ENCODE peak calls at places on chromosomes 12 and 14, in ten cellular contexts. One of them, this sample, is unnamed.

GRCh38 chr12:89950421-89950820 is 241.8 kb upstream of the ATP2B1 start:
- ATAC-seq in T-cell: peak
- ATAC-seq in Right ventricle myocardium superior: no peak
- ATAC-seq in right lobe of liver: no peak
- ATAC-seq in HCT116: no peak
- ATAC-seq in thoracic aorta: no peak
- ATAC-seq in heart left ventricle: no peak
- ATAC-seq in foreskin keratinocyte: no peak
- ATAC-seq in body of pancreas: no peak
- ATAC-seq in left cardiac atrium: no peak
- ATAC-seq in this sample: peak

GRCh38 chr14:57462551-57462950 is 31.1 kb downstream of the CCDC198 start:
- ATAC-seq in body of pancreas: no peak
- ATAC-seq in foreskin keratinocyte: peak
- ATAC-seq in Right ventricle myocardium superior: no peak
- ATAC-seq in T-cell: no peak
- ATAC-seq in right lobe of liver: no peak
- ATAC-seq in thoracic aorta: no peak
- ATAC-seq in heart left ventricle: no peak
- ATAC-seq in HCT116: no peak
- ATAC-seq in left cardiac atrium: no peak
- ATAC-seq in this sample: no peak

GRCh38 chr14:34498684-34499412 is 36.8 kb upstream of the SPTSSA start:
- ATAC-seq in HCT116: peak
- ATAC-seq in thoracic aorta: no peak
- ATAC-seq in heart left ventricle: no peak
- ATAC-seq in body of pancreas: peak
- ATAC-seq in Right ventricle myocardium superior: no peak
- ATAC-seq in right lobe of liver: peak
- ATAC-seq in left cardiac atrium: no peak
- ATAC-seq in foreskin keratinocyte: peak
- ATAC-seq in T-cell: no peak
- ATAC-seq in this sample: peak

GRCh38 chr14:72201645-72202044 is 269.4 kb downstream of the RGS6 start:
- ATAC-seq in HCT116: no peak
- ATAC-seq in thoracic aorta: no peak
- ATAC-seq in foreskin keratinocyte: no peak
- ATAC-seq in T-cell: no peak
- ATAC-seq in body of pancreas: no peak
- ATAC-seq in right lobe of liver: no peak
- ATAC-seq in left cardiac atrium: no peak
- ATAC-seq in heart left ventricle: no peak
- ATAC-seq in Right ventricle myocardium superior: no peak
- ATAC-seq in this sample: no peak

GRCh38 chr14:99562848-99563748 is 40.9 kb downstream of the CCDC85C start:
- ATAC-seq in Right ventricle myocardium superior: peak
- ATAC-seq in right lobe of liver: peak
- ATAC-seq in T-cell: no peak
- ATAC-seq in heart left ventricle: peak
- ATAC-seq in thoracic aorta: peak
- ATAC-seq in foreskin keratinocyte: no peak
- ATAC-seq in HCT116: peak
- ATAC-seq in body of pancreas: peak
- ATAC-seq in left cardiac atrium: peak
- ATAC-seq in this sample: no peak

GRCh38 chr14:60637490-60638452 is 11.5 kb downstream of the SIX1 start:
- ATAC-seq in HCT116: no peak
- ATAC-seq in body of pancreas: peak
- ATAC-seq in foreskin keratinocyte: peak
- ATAC-seq in Right ventricle myocardium superior: no peak
- ATAC-seq in T-cell: no peak
- ATAC-seq in heart left ventricle: no peak
- ATAC-seq in thoracic aorta: no peak
- ATAC-seq in right lobe of liver: peak
- ATAC-seq in left cardiac atrium: peak
- ATAC-seq in this sample: peak

GRCh38 chr12:54759751-54760150 is 94.6 kb upstream of the MUCL1 start:
- ATAC-seq in heart left ventricle: no peak
- ATAC-seq in Right ventricle myocardium superior: no peak
- ATAC-seq in right lobe of liver: peak
- ATAC-seq in thoracic aorta: no peak
- ATAC-seq in HCT116: peak
- ATAC-seq in body of pancreas: no peak
- ATAC-seq in T-cell: peak
- ATAC-seq in foreskin keratinocyte: no peak
- ATAC-seq in left cardiac atrium: no peak
- ATAC-seq in this sample: no peak

GRCh38 chr12:109222062-109222461 is 87.0 kb downstream of the FOXN4 start:
- ATAC-seq in foreskin keratinocyte: no peak
- ATAC-seq in HCT116: no peak
- ATAC-seq in T-cell: no peak
- ATAC-seq in thoracic aorta: no peak
- ATAC-seq in heart left ventricle: peak
- ATAC-seq in Right ventricle myocardium superior: peak
- ATAC-seq in right lobe of liver: no peak
- ATAC-seq in left cardiac atrium: no peak
- ATAC-seq in body of pancreas: no peak
- ATAC-seq in this sample: no peak

GRCh38 chr14:101726954-101727302 is 34.6 kb upstream of the PPP2R5C start:
- ATAC-seq in T-cell: no peak
- ATAC-seq in body of pancreas: no peak
- ATAC-seq in thoracic aorta: no peak
- ATAC-seq in Right ventricle myocardium superior: no peak
- ATAC-seq in right lobe of liver: no peak
- ATAC-seq in HCT116: no peak
- ATAC-seq in heart left ventricle: no peak
- ATAC-seq in foreskin keratinocyte: no peak
- ATAC-seq in left cardiac atrium: no peak
- ATAC-seq in this sample: no peak

GRCh38 chr14:22566845-22567244 is 22.2 kb downstream of the DAD1 start:
- ATAC-seq in HCT116: no peak
- ATAC-seq in thoracic aorta: no peak
- ATAC-seq in heart left ventricle: no peak
- ATAC-seq in T-cell: peak
- ATAC-seq in foreskin keratinocyte: no peak
- ATAC-seq in left cardiac atrium: no peak
- ATAC-seq in body of pancreas: no peak
- ATAC-seq in right lobe of liver: no peak
- ATAC-seq in Right ventricle myocardium superior: no peak
- ATAC-seq in this sample: peak

GRCh38 chr14:75155159-75155558 is 21.3 kb downstream of the TMED10 start:
- ATAC-seq in foreskin keratinocyte: no peak
- ATAC-seq in HCT116: no peak
- ATAC-seq in body of pancreas: no peak
- ATAC-seq in heart left ventricle: no peak
- ATAC-seq in Right ventricle myocardium superior: no peak
- ATAC-seq in thoracic aorta: no peak
- ATAC-seq in right lobe of liver: no peak
- ATAC-seq in left cardiac atrium: no peak
- ATAC-seq in T-cell: no peak
- ATAC-seq in this sample: peak

GRCh38 chr12:48868446-48868845 is 2.8 kb upstream of the RND1 start:
- ATAC-seq in right lobe of liver: no peak
- ATAC-seq in HCT116: no peak
- ATAC-seq in Right ventricle myocardium superior: no peak
- ATAC-seq in body of pancreas: no peak
- ATAC-seq in T-cell: no peak
- ATAC-seq in heart left ventricle: no peak
- ATAC-seq in left cardiac atrium: no peak
- ATAC-seq in thoracic aorta: no peak
- ATAC-seq in foreskin keratinocyte: no peak
- ATAC-seq in this sample: no peak

GRCh38 chr14:61266436-61267220 is 14.5 kb downstream of the TMEM30B start:
- ATAC-seq in right lobe of liver: no peak
- ATAC-seq in body of pancreas: no peak
- ATAC-seq in thoracic aorta: no peak
- ATAC-seq in left cardiac atrium: no peak
- ATAC-seq in heart left ventricle: peak
- ATAC-seq in foreskin keratinocyte: no peak
- ATAC-seq in T-cell: no peak
- ATAC-seq in Right ventricle myocardium superior: no peak
- ATAC-seq in HCT116: no peak
- ATAC-seq in this sample: no peak

GRCh38 chr12:70853326-70853725 is 67.2 kb downstream of the PTPRR start:
- ATAC-seq in left cardiac atrium: peak
- ATAC-seq in heart left ventricle: no peak
- ATAC-seq in T-cell: no peak
- ATAC-seq in thoracic aorta: no peak
- ATAC-seq in HCT116: no peak
- ATAC-seq in body of pancreas: peak
- ATAC-seq in Right ventricle myocardium superior: peak
- ATAC-seq in right lobe of liver: peak
- ATAC-seq in foreskin keratinocyte: no peak
- ATAC-seq in this sample: no peak

GRCh38 chr12:38507839-38508238 is 191.3 kb downstream of the ALG10B start:
- ATAC-seq in heart left ventricle: no peak
- ATAC-seq in Right ventricle myocardium superior: no peak
- ATAC-seq in HCT116: no peak
- ATAC-seq in right lobe of liver: no peak
- ATAC-seq in foreskin keratinocyte: no peak
- ATAC-seq in thoracic aorta: no peak
- ATAC-seq in body of pancreas: no peak
- ATAC-seq in left cardiac atrium: no peak
- ATAC-seq in T-cell: no peak
- ATAC-seq in this sample: no peak

GRCh38 chr14:22266141-22266442 is 322.9 kb downstream of the DAD1 start:
- ATAC-seq in body of pancreas: no peak
- ATAC-seq in thoracic aorta: no peak
- ATAC-seq in right lobe of liver: no peak
- ATAC-seq in foreskin keratinocyte: peak
- ATAC-seq in Right ventricle myocardium superior: peak
- ATAC-seq in heart left ventricle: no peak
- ATAC-seq in left cardiac atrium: no peak
- ATAC-seq in HCT116: no peak
- ATAC-seq in T-cell: no peak
- ATAC-seq in this sample: no peak

GRCh38 chr12:15823360-15824128 is 34.4 kb upstream of the EPS8 start:
- ATAC-seq in foreskin keratinocyte: no peak
- ATAC-seq in T-cell: no peak
- ATAC-seq in HCT116: no peak
- ATAC-seq in thoracic aorta: no peak
- ATAC-seq in right lobe of liver: peak
- ATAC-seq in body of pancreas: peak
- ATAC-seq in heart left ventricle: no peak
- ATAC-seq in left cardiac atrium: no peak
- ATAC-seq in Right ventricle myocardium superior: no peak
- ATAC-seq in this sample: no peak

GRCh38 chr14:90472632-90473031 is 75.8 kb downstream of the CALM1 start:
- ATAC-seq in foreskin keratinocyte: no peak
- ATAC-seq in T-cell: no peak
- ATAC-seq in left cardiac atrium: no peak
- ATAC-seq in Right ventricle myocardium superior: no peak
- ATAC-seq in heart left ventricle: peak
- ATAC-seq in body of pancreas: no peak
- ATAC-seq in thoracic aorta: no peak
- ATAC-seq in right lobe of liver: no peak
- ATAC-seq in HCT116: no peak
- ATAC-seq in this sample: no peak

GRCh38 chr14:22994762-22995275 is 12.5 kb upstream of the AJUBA start:
- ATAC-seq in T-cell: peak
- ATAC-seq in Right ventricle myocardium superior: peak
- ATAC-seq in HCT116: peak
- ATAC-seq in body of pancreas: peak
- ATAC-seq in thoracic aorta: no peak
- ATAC-seq in heart left ventricle: peak
- ATAC-seq in left cardiac atrium: peak
- ATAC-seq in right lobe of liver: peak
- ATAC-seq in foreskin keratinocyte: peak
- ATAC-seq in this sample: peak

GRCh38 chr14:100738269-100738691 is 11.6 kb downstream of the DLK1 start:
- ATAC-seq in HCT116: no peak
- ATAC-seq in T-cell: no peak
- ATAC-seq in foreskin keratinocyte: no peak
- ATAC-seq in heart left ventricle: no peak
- ATAC-seq in right lobe of liver: no peak
- ATAC-seq in Right ventricle myocardium superior: no peak
- ATAC-seq in left cardiac atrium: no peak
- ATAC-seq in body of pancreas: no peak
- ATAC-seq in thoracic aorta: no peak
- ATAC-seq in this sample: no peak

GRCh38 chr12:58532855-58533608 is 387.3 kb downstream of the LRIG3 start:
- ATAC-seq in body of pancreas: no peak
- ATAC-seq in HCT116: no peak
- ATAC-seq in heart left ventricle: no peak
- ATAC-seq in left cardiac atrium: no peak
- ATAC-seq in foreskin keratinocyte: no peak
- ATAC-seq in thoracic aorta: no peak
- ATAC-seq in T-cell: no peak
- ATAC-seq in Right ventricle myocardium superior: no peak
- ATAC-seq in right lobe of liver: no peak
- ATAC-seq in this sample: no peak

GRCh38 chr14:54593860-54594259 is 26.9 kb downstream of the SAMD4A start:
- ATAC-seq in HCT116: no peak
- ATAC-seq in Right ventricle myocardium superior: no peak
- ATAC-seq in left cardiac atrium: no peak
- ATAC-seq in foreskin keratinocyte: peak
- ATAC-seq in heart left ventricle: no peak
- ATAC-seq in thoracic aorta: no peak
- ATAC-seq in right lobe of liver: no peak
- ATAC-seq in body of pancreas: no peak
- ATAC-seq in T-cell: no peak
- ATAC-seq in this sample: peak

This sample was measured in activated T-helper 17 cell treated with anti-CD3 and anti-CD28 coated beads, Interleukin-2, amount 50 U/mL, for 72 hours.